ENCODE peak calls at places on chromosome 1, in five cellular contexts. One of them, this sample, is unnamed.

GRCh38 chr1:172397633-172398032 is 22.9 kb upstream of the C1orf105 start:
- DNase-seq in IMR-90: no peak
- DNase-seq in A549: no peak
- DNase-seq in HCT116: no peak
- DNase-seq in SK-N-SH: no peak
- DNase-seq in this sample: no peak

GRCh38 chr1:212161231-212161781 is 123.9 kb upstream of the PPP2R5A start:
- DNase-seq in HCT116: peak; percentile 13
- DNase-seq in SK-N-SH: no peak
- DNase-seq in A549: no peak
- DNase-seq in IMR-90: peak; percentile 87
- DNase-seq in this sample: peak; percentile 47

GRCh38 chr1:87985071-87985470 is 656.4 kb downstream of the LMO4 start:
- DNase-seq in SK-N-SH: no peak
- DNase-seq in IMR-90: no peak
- DNase-seq in HCT116: no peak
- DNase-seq in A549: no peak
- DNase-seq in this sample: no peak

GRCh38 chr1:2181752-2182151 is 12.8 kb downstream of the FAAP20 start:
- DNase-seq in A549: no peak
- DNase-seq in SK-N-SH: no peak
- DNase-seq in IMR-90: no peak
- DNase-seq in HCT116: no peak
- DNase-seq in this sample: no peak

GRCh38 chr1:30521261-30521865 is 202.0 kb downstream of the MATN1 start:
- DNase-seq in A549: no peak
- DNase-seq in IMR-90: no peak
- DNase-seq in SK-N-SH: no peak
- DNase-seq in HCT116: no peak
- DNase-seq in this sample: no peak

GRCh38 chr1:180275726-180276125 is 45.7 kb downstream of the LHX4 start:
- DNase-seq in HCT116: no peak
- DNase-seq in A549: no peak
- DNase-seq in SK-N-SH: no peak
- DNase-seq in IMR-90: no peak
- DNase-seq in this sample: no peak

GRCh38 chr1:223233410-223234163 is 90.5 kb upstream of the TLR5 start:
- DNase-seq in SK-N-SH: no peak
- DNase-seq in A549: peak; percentile 41
- DNase-seq in IMR-90: peak; percentile 92
- DNase-seq in HCT116: peak; percentile 70
- DNase-seq in this sample: peak; percentile 95

GRCh38 chr1:81976539-81976938 is 175.8 kb downstream of the ADGRL2 start:
- DNase-seq in HCT116: no peak
- DNase-seq in A549: no peak
- DNase-seq in SK-N-SH: no peak
- DNase-seq in IMR-90: no peak
- DNase-seq in this sample: no peak

GRCh38 chr1:30283199-30283962 is 440.0 kb downstream of the MATN1 start:
- DNase-seq in IMR-90: no peak
- DNase-seq in A549: no peak
- DNase-seq in HCT116: no peak
- DNase-seq in SK-N-SH: no peak
- DNase-seq in this sample: no peak

GRCh38 chr1:44723496-44724407 is 7.2 kb downstream of the RNU5D-1 start:
- DNase-seq in HCT116: no peak
- DNase-seq in A549: no peak
- DNase-seq in IMR-90: no peak
- DNase-seq in SK-N-SH: no peak
- DNase-seq in this sample: no peak

GRCh38 chr1:191320062-191320461 is 838.2 kb upstream of the RGS18 start:
- DNase-seq in A549: peak; percentile 6
- DNase-seq in IMR-90: no peak
- DNase-seq in HCT116: no peak
- DNase-seq in SK-N-SH: no peak
- DNase-seq in this sample: peak; percentile 11

GRCh38 chr1:233386336-233386735 is 58.8 kb downstream of the MAP3K21 start:
- DNase-seq in SK-N-SH: no peak
- DNase-seq in A549: no peak
- DNase-seq in IMR-90: no peak
- DNase-seq in HCT116: no peak
- DNase-seq in this sample: no peak

GRCh38 chr1:193019442-193020026 is 39.6 kb downstream of the UCHL5 start:
- DNase-seq in A549: peak; percentile 63
- DNase-seq in HCT116: peak; percentile 49
- DNase-seq in IMR-90: peak; percentile 64
- DNase-seq in SK-N-SH: peak; percentile 9
- DNase-seq in this sample: peak; percentile 49

GRCh38 chr1:209875510-209875909 is 47.7 kb downstream of the UTP25 start:
- DNase-seq in A549: peak; percentile 52
- DNase-seq in HCT116: peak; percentile 19
- DNase-seq in SK-N-SH: no peak
- DNase-seq in IMR-90: peak; percentile 67
- DNase-seq in this sample: peak; percentile 25

GRCh38 chr1:18285533-18285924 is 177.9 kb downstream of the IGSF21 start:
- DNase-seq in SK-N-SH: no peak
- DNase-seq in HCT116: no peak
- DNase-seq in A549: no peak
- DNase-seq in IMR-90: no peak
- DNase-seq in this sample: no peak

GRCh38 chr1:2175681-2176454 is 18.7 kb downstream of the FAAP20 start:
- DNase-seq in IMR-90: no peak
- DNase-seq in HCT116: no peak
- DNase-seq in SK-N-SH: no peak
- DNase-seq in A549: no peak
- DNase-seq in this sample: peak; percentile 93

GRCh38 chr1:36055706-36056105 is 28.2 kb upstream of the TEKT2 start:
- DNase-seq in A549: no peak
- DNase-seq in SK-N-SH: no peak
- DNase-seq in HCT116: no peak
- DNase-seq in IMR-90: no peak
- DNase-seq in this sample: no peak

GRCh38 chr1:81725823-81726222 is 74.9 kb upstream of the ADGRL2 start:
- DNase-seq in HCT116: no peak
- DNase-seq in A549: no peak
- DNase-seq in SK-N-SH: no peak
- DNase-seq in IMR-90: no peak
- DNase-seq in this sample: no peak

GRCh38 chr1:86466986-86467385 is 1.7 kb upstream of the CLCA1 start:
- DNase-seq in IMR-90: no peak
- DNase-seq in SK-N-SH: no peak
- DNase-seq in A549: no peak
- DNase-seq in HCT116: no peak
- DNase-seq in this sample: no peak

GRCh38 chr1:77762072-77762476 is 2.4 kb upstream of the USP33 start:
- DNase-seq in HCT116: peak; percentile 65
- DNase-seq in IMR-90: peak; percentile 81
- DNase-seq in A549: peak; percentile 68
- DNase-seq in SK-N-SH: no peak
- DNase-seq in this sample: peak; percentile 36

GRCh38 chr1:11886986-11887665 is 28.4 kb upstream of the NPPB start:
- DNase-seq in SK-N-SH: no peak
- DNase-seq in HCT116: no peak
- DNase-seq in A549: no peak
- DNase-seq in IMR-90: no peak
- DNase-seq in this sample: no peak

GRCh38 chr1:246447501-246447900 is 59.6 kb downstream of the SMYD3 start:
- DNase-seq in IMR-90: peak; percentile 28
- DNase-seq in A549: no peak
- DNase-seq in HCT116: no peak
- DNase-seq in SK-N-SH: no peak
- DNase-seq in this sample: no peak

GRCh38 chr1:56439610-56440264 is 139.6 kb downstream of the PLPP3 start:
- DNase-seq in HCT116: no peak
- DNase-seq in A549: no peak
- DNase-seq in IMR-90: no peak
- DNase-seq in SK-N-SH: no peak
- DNase-seq in this sample: no peak

GRCh38 chr1:35243681-35244080 is 24.8 kb upstream of the ZMYM4 start:
- DNase-seq in SK-N-SH: no peak
- DNase-seq in IMR-90: no peak
- DNase-seq in A549: no peak
- DNase-seq in HCT116: no peak
- DNase-seq in this sample: no peak

GRCh38 chr1:173093721-173094450 is 43.1 kb upstream of the TNFSF18 start:
- DNase-seq in SK-N-SH: no peak
- DNase-seq in IMR-90: no peak
- DNase-seq in A549: no peak
- DNase-seq in HCT116: no peak
- DNase-seq in this sample: no peak

GRCh38 chr1:31795801-31796621 is 19.8 kb downstream of the SPOCD1 start:
- DNase-seq in SK-N-SH: peak; percentile 61
- DNase-seq in IMR-90: peak; percentile 87
- DNase-seq in HCT116: no peak
- DNase-seq in A549: peak; percentile 17
- DNase-seq in this sample: peak; percentile 52

GRCh38 chr1:117368116-117369108 is 1.2 kb downstream of the MAN1A2 start:
- DNase-seq in SK-N-SH: no peak
- DNase-seq in HCT116: no peak
- DNase-seq in A549: no peak
- DNase-seq in IMR-90: peak; percentile 11
- DNase-seq in this sample: peak; percentile 75

GRCh38 chr1:179142889-179143299 is 61.0 kb downstream of the TOR3A start:
- DNase-seq in IMR-90: peak; percentile 99
- DNase-seq in SK-N-SH: no peak
- DNase-seq in HCT116: peak; percentile 92
- DNase-seq in A549: peak; percentile 88
- DNase-seq in this sample: peak; percentile 7

GRCh38 chr1:202272446-202272845 is 69.3 kb downstream of the UBE2T start:
- DNase-seq in A549: no peak
- DNase-seq in HCT116: no peak
- DNase-seq in IMR-90: no peak
- DNase-seq in SK-N-SH: no peak
- DNase-seq in this sample: no peak

GRCh38 chr1:226940029-226940805 is at the start of gene COQ8A:
- DNase-seq in A549: peak; percentile 99
- DNase-seq in IMR-90: peak; percentile 99
- DNase-seq in SK-N-SH: peak; percentile 98
- DNase-seq in HCT116: peak; percentile 98
- DNase-seq in this sample: peak; percentile 100

GRCh38 chr1:56322211-56322610 is 257.2 kb downstream of the PLPP3 start:
- DNase-seq in A549: no peak
- DNase-seq in SK-N-SH: no peak
- DNase-seq in IMR-90: peak; percentile 19
- DNase-seq in HCT116: no peak
- DNase-seq in this sample: no peak

GRCh38 chr1:31400393-31400792 is 12.6 kb upstream of the SERINC2 start:
- DNase-seq in IMR-90: peak; percentile 51
- DNase-seq in SK-N-SH: no peak
- DNase-seq in HCT116: no peak
- DNase-seq in A549: no peak
- DNase-seq in this sample: no peak

GRCh38 chr1:181485276-181486097 is 2.2 kb downstream of the CACNA1E start:
- DNase-seq in IMR-90: no peak
- DNase-seq in SK-N-SH: peak; percentile 37
- DNase-seq in HCT116: no peak
- DNase-seq in A549: no peak
- DNase-seq in this sample: peak; percentile 20

GRCh38 chr1:21355956-21356355 is 65.7 kb upstream of the ECE1 start:
- DNase-seq in HCT116: no peak
- DNase-seq in IMR-90: no peak
- DNase-seq in SK-N-SH: no peak
- DNase-seq in A549: no peak
- DNase-seq in this sample: no peak

GRCh38 chr1:172121071-172121717 is 279.9 kb downstream of the DNM3 start:
- DNase-seq in IMR-90: no peak
- DNase-seq in SK-N-SH: no peak
- DNase-seq in HCT116: no peak
- DNase-seq in A549: no peak
- DNase-seq in this sample: no peak

GRCh38 chr1:229883504-229884200 is 183.4 kb upstream of the GALNT2 start:
- DNase-seq in SK-N-SH: no peak
- DNase-seq in A549: no peak
- DNase-seq in HCT116: no peak
- DNase-seq in IMR-90: no peak
- DNase-seq in this sample: no peak

GRCh38 chr1:60156371-60156770 is 82.8 kb upstream of the C1orf87 start:
- DNase-seq in HCT116: no peak
- DNase-seq in IMR-90: no peak
- DNase-seq in A549: no peak
- DNase-seq in SK-N-SH: no peak
- DNase-seq in this sample: no peak
- TF ChIP-seq RAD21 in HCT116: no peak
- TF ChIP-seq RAD21 in IMR-90: no peak
- TF ChIP-seq RAD21 in A549: no peak
- TF ChIP-seq RAD21 in SK-N-SH: no peak
- TF ChIP-seq RAD21 in this sample: no peak

GRCh38 chr1:22955146-22955545 is 17.5 kb downstream of the LACTBL1 start:
- DNase-seq in HCT116: no peak
- DNase-seq in A549: no peak
- DNase-seq in SK-N-SH: no peak
- DNase-seq in IMR-90: no peak
- DNase-seq in this sample: no peak
- TF ChIP-seq RAD21 in HCT116: no peak
- TF ChIP-seq RAD21 in A549: no peak
- TF ChIP-seq RAD21 in SK-N-SH: no peak
- TF ChIP-seq RAD21 in IMR-90: no peak
- TF ChIP-seq RAD21 in this sample: no peak

DNA sequence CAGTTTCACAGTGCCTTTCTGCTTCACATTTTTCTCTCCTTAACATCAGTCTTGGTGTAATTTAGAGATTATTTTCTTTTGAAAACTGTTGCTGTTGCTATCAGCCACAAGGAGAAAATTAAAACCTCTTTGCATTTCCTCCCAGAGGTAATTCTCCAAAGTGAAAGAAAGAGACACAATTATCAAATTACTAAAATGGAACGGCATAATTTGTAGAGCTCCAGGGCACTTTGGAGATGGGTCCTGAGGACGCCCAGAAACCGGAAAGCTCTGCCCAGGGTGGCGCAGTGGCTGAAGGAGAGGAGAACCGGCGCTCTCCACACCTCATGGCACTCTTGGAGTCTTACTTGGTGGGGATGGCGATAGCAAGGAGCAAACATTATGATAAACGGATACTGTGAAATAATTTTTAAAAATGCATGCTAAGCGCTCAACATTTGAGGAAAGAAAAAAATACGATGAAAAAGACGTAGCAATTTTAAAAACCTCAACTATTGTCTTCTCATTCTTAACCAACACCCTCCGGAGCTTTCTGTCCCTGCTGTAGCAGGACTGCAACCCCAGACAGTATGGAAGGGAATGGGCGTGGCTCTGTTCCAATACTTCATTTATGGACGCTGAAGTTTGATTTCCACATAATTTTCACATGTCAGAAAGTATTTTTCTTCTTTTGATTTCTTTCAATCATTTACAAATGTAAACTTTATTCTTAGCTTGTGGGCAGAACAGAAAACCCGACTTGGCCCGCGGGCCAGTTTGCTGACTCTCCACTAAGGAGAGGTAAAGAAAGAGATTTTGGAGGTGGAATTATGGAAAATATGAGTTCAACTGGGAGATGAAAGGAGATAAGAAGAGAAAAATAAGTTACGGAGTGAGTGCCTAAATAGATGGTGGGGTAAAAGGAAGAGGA is 1.1 kb downstream of the S100A11 start:
- DNase-seq in SK-N-SH: no peak
- DNase-seq in IMR-90: no peak
- DNase-seq in HCT116: no peak
- DNase-seq in A549: peak; percentile 42
- DNase-seq in this sample: peak; percentile 43
- TF ChIP-seq RAD21 in SK-N-SH: no peak
- TF ChIP-seq RAD21 in IMR-90: no peak
- TF ChIP-seq RAD21 in HCT116: no peak
- TF ChIP-seq RAD21 in A549: no peak
- TF ChIP-seq RAD21 in this sample: no peak

GRCh38 chr1:90534669-90535379 is 182.3 kb downstream of the BARHL2 start:
- DNase-seq in A549: no peak
- DNase-seq in SK-N-SH: no peak
- DNase-seq in IMR-90: no peak
- DNase-seq in HCT116: no peak
- DNase-seq in this sample: no peak
- TF ChIP-seq RAD21 in A549: no peak
- TF ChIP-seq RAD21 in SK-N-SH: no peak
- TF ChIP-seq RAD21 in IMR-90: no peak
- TF ChIP-seq RAD21 in HCT116: no peak
- TF ChIP-seq RAD21 in this sample: no peak

This sample was measured in K562.